ENCODE peak calls at places on chromosomes 11 and 22, in seven cellular contexts. M is body of pancreas; P is small intestine; U is CD8-positive, alpha-beta T cell; L is A549; V is ovary; T is left ventricle myocardium inferior. Y is an unnamed sample. For H3K9me3, the result is how much of the 10 kb centered on the place peaks cover.

GRCh38 chr11:29217901-29218300 is 798.9 kb downstream of the KCNA4 start:
- DNase-seq in L (no peak), V (no peak), P (no peak), M (no peak), T (no peak), U (no peak), Y (no peak)

GRCh38 chr11:104650234-104650633 is 248.0 kb downstream of the CASP12 start:
- DNase-seq in P (no peak), M (no peak), T (no peak), V (no peak), L (peak), U (no peak), Y (no peak)

GRCh38 chr22:30290318-30290678 is 993 bp upstream of the CASTOR1 start:
- DNase-seq in V (peak), L (no peak), U (no peak), T (no peak), P (no peak), M (peak), Y (no peak)

GRCh38 chr11:44987506-44987905 is 36.8 kb upstream of the TP53I11 start:
- DNase-seq in P (no peak), U (no peak), T (no peak), V (no peak), L (no peak), M (no peak), Y (no peak)

GRCh38 chr11:57182896-57183295 is 1.1 kb downstream of the LRRC55 start:
- DNase-seq in P (no peak), M (no peak), L (no peak), T (no peak), U (no peak), V (no peak), Y (no peak)

GRCh38 chr11:92329644-92330043 is 105.0 kb downstream of the FAT3 start:
- DNase-seq in T (no peak), L (no peak), U (no peak), M (no peak), P (no peak), V (no peak), Y (no peak)

GRCh38 chr11:85886089-85887056 is 31.2 kb downstream of the CCDC83 start:
- DNase-seq in L (no peak), M (no peak), U (no peak), T (no peak), P (no peak), V (no peak), Y (no peak)

GRCh38 chr11:35711173-35711910 is 48.8 kb downstream of the TRIM44 start:
- DNase-seq in M (no peak), T (no peak), U (no peak), P (no peak), V (no peak), L (no peak), Y (no peak)

GRCh38 chr11:30381879-30382278 is 59.0 kb downstream of the ARL14EP start:
- DNase-seq in T (no peak), M (no peak), U (no peak), P (no peak), V (no peak), L (no peak), Y (no peak)

GRCh38 chr11:31643831-31644230 is 134.3 kb downstream of the ELP4 start:
- DNase-seq in T (no peak), U (no peak), L (peak), V (no peak), M (no peak), P (no peak), Y (no peak)

GRCh38 chr22:36299911-36300310 is 47.0 kb downstream of the APOL1 start:
- DNase-seq in P (no peak), M (no peak), V (no peak), U (no peak), L (no peak), T (no peak), Y (no peak)

GRCh38 chr11:66892926-66893325 is 36.1 kb downstream of the LRFN4 start:
- DNase-seq in L (no peak), P (no peak), T (no peak), M (no peak), U (no peak), V (no peak), Y (no peak)

GRCh38 chr22:46000081-46001027 is 23.4 kb upstream of the WNT7B start:
- DNase-seq in U (no peak), M (no peak), V (no peak), L (no peak), P (no peak), T (peak), Y (no peak)

GRCh38 chr11:50187220-50187619 is 154.5 kb downstream of the OR4C45 start:
- DNase-seq in P (no peak), T (no peak), M (no peak), L (no peak), V (no peak), U (no peak), Y (no peak)
- H3K9me3 ChIP-seq in P (under half), T (under half), M (under half), L (under half), V (under half), U (under half), Y (under half)

GRCh38 chr22:48644108-48644507 is 1183.6 kb downstream of the BRD1 start:
- DNase-seq in P (no peak), M (no peak), T (no peak), V (no peak), L (peak), U (no peak), Y (no peak)
- H3K9me3 ChIP-seq in P (under half), M (under half), T (under half), V (under half), L (under half), U (under half), Y (under half)

DNA sequence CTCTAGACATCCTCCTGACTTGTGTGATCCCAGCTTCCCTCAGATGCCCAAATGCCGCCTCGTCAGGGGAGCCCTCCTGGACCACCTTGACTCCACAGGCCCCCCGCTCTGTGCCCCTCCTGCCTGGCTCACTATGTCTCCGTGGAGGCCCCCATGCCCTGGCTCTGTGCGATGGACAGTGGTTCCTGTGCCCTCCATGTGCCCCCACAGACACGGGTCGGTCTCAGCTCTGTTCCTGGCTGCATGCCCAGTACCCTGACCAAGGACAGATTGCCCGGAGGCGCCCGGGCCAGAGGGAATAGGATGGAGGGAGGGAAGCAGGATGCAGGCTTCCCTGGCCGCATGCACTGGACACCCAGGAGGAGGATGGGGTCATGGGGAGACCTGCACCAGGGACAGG is 1274.6 kb downstream of the BRD1 start:
- DNase-seq in P (no peak), U (no peak), M (no peak), L (no peak), T (no peak), V (no peak), Y (no peak)
- H3K9me3 ChIP-seq in P (under half), U (under half), M (under half), L (under half), T (under half), V (under half), Y (under half)

GRCh38 chr22:48331266-48331665 is 1496.4 kb downstream of the BRD1 start:
- DNase-seq in L (no peak), P (no peak), U (no peak), V (no peak), T (no peak), M (no peak), Y (no peak)
- H3K9me3 ChIP-seq in L (under half), P (under half), U (under half), V (under half), T (under half), M (under half), Y (under half)

GRCh38 chr11:74870485-74870884 is 78.4 kb downstream of the XRRA1 start:
- DNase-seq in L (peak), M (no peak), T (no peak), P (peak), V (no peak), U (no peak), Y (no peak)
- H3K9me3 ChIP-seq in L (under half), M (under half), T (half or more), P (under half), V (half or more), U (under half), Y (under half)

DNA sequence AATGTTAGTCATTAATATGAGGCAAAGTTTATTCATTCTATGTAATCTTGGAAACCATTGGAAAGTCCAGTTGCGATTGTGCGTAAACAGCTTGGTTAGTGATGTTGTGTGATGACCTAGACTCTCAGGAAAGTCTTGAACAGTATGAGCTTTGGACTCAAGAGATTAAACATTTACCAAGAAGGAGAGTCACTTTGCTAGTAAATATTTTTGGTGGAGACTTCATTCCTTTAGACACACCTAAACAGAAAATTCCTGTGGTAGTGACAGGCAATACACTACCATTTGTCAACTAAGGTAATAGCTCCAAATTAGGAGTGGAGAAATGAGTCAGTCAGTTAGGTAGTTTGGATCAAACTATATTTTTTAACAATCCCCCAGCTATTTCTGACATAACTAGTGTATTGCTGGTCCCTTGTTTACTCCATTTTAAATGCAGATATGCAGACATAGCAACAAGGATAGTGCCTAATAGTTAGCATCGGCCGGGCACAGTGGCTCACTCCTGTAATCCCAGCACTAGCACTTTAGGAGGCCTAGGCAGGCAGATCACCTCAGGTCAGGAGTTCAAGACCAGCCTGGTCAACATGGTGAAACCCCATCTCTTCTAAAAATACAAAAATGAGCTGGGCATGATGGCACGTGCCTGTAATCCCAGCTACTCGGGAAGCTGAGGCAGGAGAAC is 89.3 kb downstream of the ARHGAP42 start:
- DNase-seq in V (no peak), P (peak), T (no peak), L (peak), U (no peak), M (peak), Y (no peak)
- H3K9me3 ChIP-seq in V (under half), P (under half), T (under half), L (under half), U (under half), M (under half), Y (under half)

DNA sequence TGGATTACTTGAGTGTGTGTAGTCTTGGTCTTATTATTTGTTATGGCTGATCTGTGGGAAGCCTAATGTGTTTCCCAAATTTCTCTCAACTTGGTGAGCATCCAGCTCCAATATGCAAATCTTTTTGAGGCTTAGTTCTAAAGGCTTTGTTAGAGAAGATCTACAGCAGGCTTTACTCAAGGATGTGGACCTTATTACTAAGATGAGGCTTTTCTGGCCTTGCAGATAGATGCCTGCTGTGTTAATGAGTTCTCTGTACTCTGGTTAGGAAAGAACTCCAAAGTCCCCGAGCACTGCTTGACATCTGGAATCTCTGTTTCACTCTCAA is 24.1 kb downstream of the MYEOV start:
- DNase-seq in V (no peak), U (no peak), L (no peak), M (no peak), T (no peak), P (no peak), Y (no peak)
- H3K9me3 ChIP-seq in V (under half), U (under half), L (under half), M (under half), T (under half), P (under half), Y (under half)

Y was measured in T-helper 17 cell.